ENCODE peak calls at places on chromosome 13, in four cellular contexts. C is adrenal gland, Q is BJ, T is body of pancreas. Y is an unnamed sample.

GRCh38 chr13:64925284-64925683 is 2304.9 kb downstream of the PCDH9 start:
- DNase-seq in C (no peak), Q (no peak), T (no peak), Y (no peak)

GRCh38 chr13:35283856-35284255 is 192.6 kb downstream of the MAB21L1 start:
- DNase-seq in C (no peak), Q (no peak), T (no peak), Y (peak; percentile 80)

GRCh38 chr13:105972306-105972721 is 563.1 kb downstream of the EFNB2 start:
- DNase-seq in C (no peak), Q (no peak), T (no peak), Y (no peak)

GRCh38 chr13:45658586-45659235 is 43.2 kb upstream of the ERICH6B start:
- DNase-seq in C (no peak), Q (peak; percentile 76), T (no peak), Y (peak; percentile 75)

GRCh38 chr13:111909971-111910671 is 156.8 kb upstream of the SOX1 start:
- DNase-seq in C (peak; percentile 36), Q (no peak), T (no peak), Y (no peak)

GRCh38 chr13:32495429-32495828 is 43.2 kb downstream of the N4BP2L2 start:
- DNase-seq in C (no peak), Q (no peak), T (no peak), Y (no peak)

GRCh38 chr13:28513745-28514144 is 18.8 kb upstream of the FLT1 start:
- DNase-seq in C (no peak), Q (no peak), T (no peak), Y (no peak)

GRCh38 chr13:113951246-113951999 is 22.5 kb downstream of the C13orf46 start:
- DNase-seq in C (peak; percentile 90), Q (no peak), T (peak; percentile 88), Y (peak; percentile 41)

GRCh38 chr13:51262501-51263211 is 40.5 kb downstream of the FAM124A start:
- DNase-seq in C (no peak), Q (no peak), T (no peak), Y (no peak)

GRCh38 chr13:71879129-71879535 is 12.1 kb upstream of the DACH1 start:
- DNase-seq in C (no peak), Q (no peak), T (peak; percentile 20), Y (peak; percentile 32)

GRCh38 chr13:32340917-32341316 is 25.6 kb downstream of the BRCA2 start:
- DNase-seq in C (no peak), Q (no peak), T (no peak), Y (no peak)

GRCh38 chr13:97562962-97563361 is 129.0 kb downstream of the RAP2A start:
- DNase-seq in C (no peak), Q (no peak), T (no peak), Y (no peak)

GRCh38 chr13:85995788-85996418 is 196.7 kb upstream of the SLITRK6 start:
- DNase-seq in C (no peak), Q (no peak), T (no peak), Y (no peak)

GRCh38 chr13:80840313-80840976 is 499.5 kb upstream of the SPRY2 start:
- DNase-seq in C (no peak), Q (no peak), T (no peak), Y (no peak)

GRCh38 chr13:105670179-105671015 is 865.1 kb downstream of the EFNB2 start:
- DNase-seq in C (no peak), Q (no peak), T (no peak), Y (no peak)

GRCh38 chr13:48318014-48318713 is 14.6 kb downstream of the RB1 start:
- DNase-seq in C (no peak), Q (no peak), T (peak; percentile 15), Y (no peak)

GRCh38 chr13:73179906-73180305 is 121.1 kb downstream of the KLF5 start:
- DNase-seq in C (no peak), Q (no peak), T (no peak), Y (no peak)

GRCh38 chr13:44814836-44815235 is 174.4 kb downstream of the NUFIP1 start:
- DNase-seq in C (no peak), Q (no peak), T (no peak), Y (peak; percentile 34)

GRCh38 chr13:44899967-44900366 is 89.3 kb downstream of the NUFIP1 start:
- DNase-seq in C (no peak), Q (no peak), T (no peak), Y (no peak)

GRCh38 chr13:72255908-72256307 is 388.9 kb upstream of the DACH1 start:
- DNase-seq in C (peak; percentile 80), Q (no peak), T (peak; percentile 45), Y (peak; percentile 49)

GRCh38 chr13:53048880-53049279 is 20.3 kb downstream of the OLFM4 start:
- DNase-seq in C (no peak), Q (no peak), T (no peak), Y (no peak)

GRCh38 chr13:80224468-80224867 is 116.5 kb downstream of the SPRY2 start:
- DNase-seq in C (no peak), Q (no peak), T (no peak), Y (peak; percentile 93)

GRCh38 chr13:20128459-20128927 is 32.4 kb downstream of the GJA3 start:
- DNase-seq in C (peak; percentile 52), Q (no peak), T (peak; percentile 57), Y (no peak)

GRCh38 chr13:110873639-110874507 is 41.0 kb downstream of the ANKRD10 start:
- DNase-seq in C (no peak), Q (no peak), T (no peak), Y (no peak)

GRCh38 chr13:97295279-97296182 is 73.4 kb downstream of the MBNL2 start:
- DNase-seq in C (no peak), Q (no peak), T (no peak), Y (peak; percentile 95)

GRCh38 chr13:114146629-114147028 is 14.2 kb upstream of the RASA3 start:
- DNase-seq in C (no peak), Q (no peak), T (peak; percentile 9), Y (no peak)

GRCh38 chr13:113410472-113411201 is 42.7 kb downstream of the ADPRHL1 start:
- DNase-seq in C (no peak), Q (no peak), T (no peak), Y (peak; percentile 2)

GRCh38 chr13:40895715-40896184 is 106.3 kb downstream of the SLC25A15 start:
- DNase-seq in C (no peak), Q (no peak), T (no peak), Y (no peak)

GRCh38 chr13:23610187-23610576 is 40.0 kb downstream of the TNFRSF19 start:
- DNase-seq in C (no peak), Q (no peak), T (no peak), Y (no peak)

GRCh38 chr13:40206241-40207109 is 460.0 kb downstream of the FOXO1 start:
- DNase-seq in C (no peak), Q (no peak), T (peak; percentile 80), Y (peak; percentile 100)

GRCh38 chr13:95385808-95386207 is 84.6 kb upstream of the ABCC4 start:
- DNase-seq in C (no peak), Q (no peak), T (no peak), Y (no peak)

GRCh38 chr13:46679369-46680180 is 117.4 kb downstream of the ESD start:
- DNase-seq in C (peak; percentile 75), Q (peak; percentile 30), T (no peak), Y (no peak)

GRCh38 chr13:49681837-49682236 is 9.4 kb downstream of the EBPL start:
- DNase-seq in C (no peak), Q (no peak), T (no peak), Y (peak; percentile 73)

GRCh38 chr13:37666036-37666435 is 67.5 kb upstream of the POSTN start:
- DNase-seq in C (no peak), Q (no peak), T (no peak), Y (no peak)

GRCh38 chr13:69856331-69856730 is 251.3 kb upstream of the ATXN8OS start:
- DNase-seq in C (no peak), Q (no peak), T (no peak), Y (peak; percentile 1)

GRCh38 chr13:36746051-36746450 is 72.2 kb downstream of the SERTM1 start:
- DNase-seq in C (no peak), Q (no peak), T (no peak), Y (no peak)

GRCh38 chr13:44752184-44752583 is 176.1 kb upstream of the TSC22D1 start:
- DNase-seq in C (peak; percentile 69), Q (no peak), T (no peak), Y (no peak)

GRCh38 chr13:91112191-91112579 is 235.3 kb upstream of the MIR17HG start:
- DNase-seq in C (no peak), Q (no peak), T (no peak), Y (no peak)

DNA sequence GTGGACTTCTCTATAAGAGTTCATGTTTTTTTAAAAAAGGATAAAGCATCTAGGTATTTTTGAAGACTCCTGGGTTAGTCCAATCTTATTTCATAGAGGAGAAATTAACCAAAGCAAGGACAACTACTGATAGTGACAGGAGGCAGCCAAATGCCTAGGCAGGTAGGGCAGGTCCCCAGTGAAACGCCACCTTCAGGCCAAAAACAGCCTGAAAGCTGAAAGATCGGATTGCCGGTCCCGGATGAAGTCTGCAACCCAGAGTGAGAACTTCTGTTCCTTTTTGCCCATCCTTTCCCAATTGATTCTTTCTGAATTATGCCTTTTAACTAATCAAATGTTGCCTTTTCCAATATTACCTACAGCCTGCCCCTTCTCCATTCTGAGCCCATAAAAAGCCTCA is 6.1 kb upstream of the GGACT start:
- DNase-seq in C (no peak), Q (no peak), T (peak; percentile 55), Y (no peak)
- TF ChIP-seq CTCF in C (no peak), Q (peak; percentile 13), T (peak; percentile 37), Y (peak; percentile 39)

GRCh38 chr13:74574964-74575728 is 440.9 kb upstream of the KLF12 start:
- DNase-seq in C (no peak), Q (no peak), T (no peak), Y (no peak)

GRCh38 chr13:74576504-74576903 is 442.3 kb upstream of the KLF12 start:
- DNase-seq in C (no peak), Q (no peak), T (no peak), Y (no peak)

GRCh38 chr13:74573654-74574053 is 439.4 kb upstream of the KLF12 start:
- DNase-seq in C (no peak), Q (no peak), T (no peak), Y (no peak)

GRCh38 chr13:74571811-74572210 is 437.6 kb upstream of the KLF12 start:
- DNase-seq in C (no peak), Q (no peak), T (no peak), Y (peak; percentile 25)

GRCh38 chr13:74575729-74576125 is 441.5 kb upstream of the KLF12 start:
- DNase-seq in C (peak; percentile 79), Q (no peak), T (peak; percentile 28), Y (no peak)
- H3K4me3 ChIP-seq in C (no peak overlapping the region), Q (peak overlapping the region; percentile 39), T (no peak overlapping the region), Y (peak overlapping the region; percentile 7)

GRCh38 chr13:77285098-77285497 is 41.8 kb downstream of the MYCBP2 start:
- DNase-seq in C (no peak), Q (no peak), T (no peak), Y (no peak)
- TF ChIP-seq CTCF in C (no peak), Q (no peak), T (no peak), Y (no peak)

GRCh38 chr13:42017264-42017663 is 31.2 kb upstream of the DGKH start:
- DNase-seq in C (no peak), Q (no peak), T (no peak), Y (no peak)

GRCh38 chr13:42009057-42009456 is 39.4 kb upstream of the DGKH start:
- DNase-seq in C (no peak), Q (no peak), T (no peak), Y (no peak)

GRCh38 chr13:42014119-42014518 is 34.3 kb upstream of the DGKH start:
- DNase-seq in C (no peak), Q (no peak), T (no peak), Y (no peak)

GRCh38 chr13:42007844-42008243 is 40.6 kb upstream of the DGKH start:
- DNase-seq in C (no peak), Q (no peak), T (no peak), Y (peak; percentile 27)

GRCh38 chr13:42011601-42012401 is 36.6 kb upstream of the DGKH start:
- DNase-seq in C (no peak), Q (no peak), T (peak; percentile 12), Y (no peak)
- H3K4me3 ChIP-seq in C (no peak overlapping the region), Q (no peak overlapping the region), T (no peak overlapping the region), Y (peak overlapping the region; percentile 16)

Y was measured in bronchial epithelial cell.